ENCODE peak calls at places on chromosomes 12 and 14, in six cellular contexts. C, K, M, J, Z and F are unnamed samples.
A peak's percentile ranks its signal among the peaks of the same experiment; 100 is the strongest.

GRCh38 chr12:49340971-49341776 is 4.2 kb upstream of the C1QL4 start:
- DNase-seq in C (no peak), K (no peak), M (no peak), J (no peak), Z (no peak), F (no peak)

GRCh38 chr14:103543721-103544626 is 15.0 kb downstream of the TRMT61A start:
- DNase-seq in C (no peak), K (no peak), M (no peak), J (no peak), Z (no peak), F (no peak)

GRCh38 chr14:29654910-29655590 is 272.6 kb downstream of the PRKD1 start:
- DNase-seq in C (no peak), K (no peak), M (no peak), J (no peak), Z (no peak), F (no peak)

GRCh38 chr12:77724367-77724957 is 106.2 kb upstream of the NAV3 start:
- DNase-seq in C (peak; percentile 22), K (peak; percentile 47), M (no peak), J (no peak), Z (no peak), F (no peak)

GRCh38 chr12:79982371-79983062 is 47.6 kb upstream of the PPP1R12A start:
- DNase-seq in C (no peak), K (no peak), M (no peak), J (no peak), Z (no peak), F (no peak)

GRCh38 chr12:49665384-49665783 is 41.8 kb downstream of the FMNL3 start:
- DNase-seq in C (no peak), K (no peak), M (no peak), J (no peak), Z (no peak), F (no peak)

GRCh38 chr12:24519759-24520158 is 429.1 kb downstream of the BCAT1 start:
- DNase-seq in C (no peak), K (no peak), M (no peak), J (no peak), Z (no peak), F (no peak)

GRCh38 chr14:33280646-33281045 is 342.0 kb downstream of the NPAS3 start:
- DNase-seq in C (no peak), K (no peak), M (no peak), J (no peak), Z (no peak), F (no peak)

DNA sequence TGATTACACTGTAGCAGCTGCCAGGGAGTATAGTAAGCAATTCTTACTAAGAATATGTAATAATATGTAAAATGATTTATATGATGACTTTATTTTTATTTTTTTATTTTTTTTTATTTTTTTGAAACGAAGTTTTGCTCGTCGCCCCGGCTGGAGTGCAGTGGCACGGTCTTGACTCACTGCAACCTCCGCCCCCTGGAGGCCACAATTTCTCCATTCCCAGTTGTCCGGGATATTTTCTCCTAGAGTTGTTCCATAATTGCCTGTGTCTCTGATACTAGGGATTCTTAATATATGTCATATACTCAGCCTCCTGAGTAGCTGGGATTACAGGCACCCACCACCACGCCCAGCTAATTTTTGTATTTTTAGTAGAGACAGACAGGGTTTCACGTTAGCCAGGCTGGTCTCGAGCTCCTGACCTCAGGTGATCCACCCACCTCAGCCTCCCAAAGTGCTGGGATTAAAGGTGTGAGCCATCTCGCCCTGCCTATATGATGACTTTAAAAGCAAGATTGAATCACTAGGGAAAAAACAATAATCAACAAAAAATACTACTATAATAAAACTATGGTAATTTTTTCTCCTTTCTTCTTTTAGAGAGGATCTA is 12.2 kb upstream of the ITPR2 start:
- DNase-seq in C (peak; percentile 51), K (peak; percentile 44), M (no peak), J (no peak), Z (no peak), F (peak; percentile 67)
- TF ChIP-seq SP1 in C (no peak), K (no peak), M (no peak), J (no peak), Z (no peak), F (no peak)

DNA sequence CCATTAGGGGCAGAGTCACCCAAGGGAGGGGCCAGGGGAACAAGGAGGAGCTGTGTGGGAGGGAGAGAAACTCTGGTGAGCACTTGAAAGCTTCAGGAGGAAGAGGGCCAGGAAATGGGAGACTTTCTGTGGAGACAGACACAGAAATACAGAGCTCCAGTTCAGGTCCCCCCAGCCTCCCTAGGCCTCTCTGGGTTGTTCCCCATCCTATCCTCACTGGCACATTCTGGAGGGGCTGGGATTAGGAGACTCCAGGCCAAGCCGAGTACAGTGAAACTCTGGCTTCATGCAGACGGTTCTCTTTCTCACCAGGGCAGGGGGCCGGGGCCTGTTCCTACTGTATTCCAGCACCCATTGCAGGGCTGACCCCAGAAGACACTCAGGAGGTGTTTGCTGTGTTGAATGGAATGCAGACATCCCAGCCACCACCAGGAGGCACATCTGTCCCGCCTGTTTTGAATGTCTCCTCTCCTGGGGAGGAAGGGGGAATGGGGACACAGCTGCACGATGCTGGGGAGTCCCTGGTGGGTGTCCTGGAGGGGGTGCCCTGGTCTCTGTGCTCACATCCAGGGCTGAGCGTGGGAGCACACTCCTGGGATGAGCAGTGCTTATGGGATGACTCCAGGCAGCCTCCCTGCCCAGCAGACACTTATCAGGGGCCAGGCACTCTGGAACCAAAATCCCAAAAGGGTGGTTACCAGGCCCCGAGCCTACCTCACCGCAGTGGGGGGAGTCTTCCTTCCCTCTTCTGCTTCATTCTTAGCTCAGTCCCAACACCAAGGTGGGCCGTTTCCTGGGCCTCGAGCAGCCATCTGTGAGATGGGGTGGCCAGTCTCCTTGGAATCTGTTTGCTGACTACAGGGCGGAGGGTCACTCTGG is 5.5 kb upstream of the KRT84 start:
- DNase-seq in C (peak; percentile 10), K (peak; percentile 24), M (no peak), J (no peak), Z (peak; percentile 32), F (peak; percentile 70)
- TF ChIP-seq MAX in C (no peak), K (no peak), M (no peak), J (no peak), Z (no peak), F (no peak)

GRCh38 chr14:68440776-68441175 is 352.1 kb downstream of the ZFP36L1 start:
- DNase-seq in C (no peak), K (no peak), M (no peak), J (no peak), Z (no peak), F (no peak)
- TF ChIP-seq SP1 in C (no peak), K (no peak), M (no peak), J (no peak), Z (no peak), F (no peak)

DNA sequence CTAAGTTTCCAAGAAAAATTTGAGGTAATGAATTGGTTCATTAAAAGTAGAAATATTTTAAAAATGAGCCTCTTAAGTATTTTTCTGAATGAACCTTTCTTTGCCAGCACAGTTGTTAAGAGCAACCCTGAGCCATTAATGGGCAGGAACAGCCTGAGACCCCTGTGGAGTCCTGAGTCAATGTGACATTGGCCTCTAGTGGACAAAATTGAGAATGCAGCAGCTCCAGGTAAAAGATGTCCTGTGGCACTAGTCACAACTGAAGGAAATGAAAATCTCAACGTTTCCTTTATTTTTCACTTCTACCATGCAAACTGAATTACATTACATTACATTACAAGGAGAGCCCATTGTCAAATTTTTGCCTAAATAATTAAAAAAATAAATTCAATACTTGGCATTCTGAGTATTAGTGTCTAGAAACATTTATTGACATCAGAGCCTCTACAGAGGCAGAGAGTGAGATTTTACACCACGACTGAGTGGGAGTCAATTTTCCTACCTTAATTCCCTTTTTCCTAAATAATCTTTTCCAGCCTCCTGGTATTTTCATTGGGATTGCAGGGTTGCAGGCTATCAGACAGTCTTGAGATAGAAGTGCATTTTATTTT is 135.7 kb downstream of the PPM1H start:
- DNase-seq in C (peak; percentile 56), K (peak; percentile 48), M (no peak), J (peak; percentile 50), Z (peak; percentile 84), F (peak; percentile 81)
- TF ChIP-seq MAX in C (no peak), K (no peak), M (no peak), J (no peak), Z (no peak), F (no peak)

GRCh38 chr12:32486158-32486557 is 86.8 kb downstream of the FGD4 start:
- DNase-seq in C (no peak), K (no peak), M (no peak), J (no peak), Z (no peak), F (no peak)

GRCh38 chr12:32483499-32483898 is 84.1 kb downstream of the FGD4 start:
- DNase-seq in C (no peak), K (no peak), M (no peak), J (no peak), Z (no peak), F (no peak)

GRCh38 chr12:32483993-32484392 is 84.6 kb downstream of the FGD4 start:
- DNase-seq in C (no peak), K (no peak), M (no peak), J (no peak), Z (no peak), F (no peak)

GRCh38 chr12:32478858-32479257 is 79.5 kb downstream of the FGD4 start:
- DNase-seq in C (no peak), K (no peak), M (no peak), J (no peak), Z (no peak), F (no peak)

DNA sequence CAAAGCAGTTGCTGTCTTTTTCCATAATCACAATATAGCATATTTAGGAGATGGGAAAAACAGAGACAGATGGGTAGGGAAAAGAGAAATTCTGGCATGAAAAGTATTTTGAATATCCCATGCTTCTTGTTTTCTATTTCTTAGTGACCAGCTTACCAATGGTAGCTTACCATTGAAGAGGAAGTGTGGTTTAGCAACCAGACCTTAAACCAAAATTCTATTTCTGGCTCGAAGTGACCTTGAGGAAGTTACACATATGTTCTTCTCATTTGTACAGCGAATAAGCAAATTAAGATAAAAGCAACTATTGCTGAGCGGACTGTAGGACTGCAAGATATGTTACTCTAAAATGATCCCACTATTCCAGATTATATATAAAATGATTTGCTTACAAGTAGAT is 82.9 kb downstream of the FGD4 start:
- DNase-seq in C (no peak), K (no peak), M (peak; percentile 12), J (no peak), Z (no peak), F (no peak)
- TF ChIP-seq SP1 in C (no peak), K (no peak), M (no peak), J (no peak), Z (no peak), F (no peak)

GRCh38 chr14:61562321-61563161 is 132.8 kb upstream of the HIF1A start:
- DNase-seq in C (peak; percentile 90), K (peak; percentile 96), M (no peak), J (no peak), Z (peak; percentile 55), F (no peak)
- TF ChIP-seq MAX in C (no peak), K (no peak), M (no peak), J (no peak), Z (peak; percentile 24), F (no peak)